ENCODE peak calls at places on chromosomes 7 and 10, in seven cellular contexts. W is sigmoid colon; M is NCI-H460; U is psoas muscle; Y is activated naive CD4-positive, alpha-beta T cell treated with anti-CD3 and anti-CD28 coated beads, Interleukin-2, amount 10 ng/mL, durations not matched to agents 7 days and 5 days; O is sciatic nerve; T is Caki2. Q is an unnamed sample.
A peak's percentile ranks its signal among the peaks of the same experiment; 100 is the strongest.

GRCh38 chr7:142669074-142669654 is 80.1 kb upstream of the PRSS1 start:
- DNase-seq in W (no peak), M (no peak), U (no peak), Y (no peak), O (no peak), T (no peak), Q (no peak)

GRCh38 chr7:28984219-28984618 is 26.1 kb upstream of the TRIL start:
- DNase-seq in W (no peak), M (no peak), U (no peak), Y (no peak), O (no peak), T (no peak), Q (no peak)

GRCh38 chr10:34333513-34333912 is 481.6 kb downstream of the PARD3 start:
- DNase-seq in W (no peak), M (no peak), U (no peak), Y (no peak), O (no peak), T (no peak), Q (no peak)

GRCh38 chr10:87915989-87916388 is 52.6 kb downstream of the PTEN start:
- DNase-seq in W (no peak), M (no peak), U (no peak), Y (no peak), O (no peak), T (no peak), Q (no peak)

GRCh38 chr10:110779489-110779888 is 92.2 kb upstream of the PDCD4 start:
- DNase-seq in W (no peak), M (no peak), U (no peak), Y (no peak), O (no peak), T (no peak), Q (no peak)

GRCh38 chr7:99392659-99393362 is 15.6 kb downstream of the PDAP1 start:
- DNase-seq in W (peak; percentile 91), M (no peak), U (peak; percentile 81), Y (peak; percentile 90), O (peak; percentile 89), T (peak; percentile 46), Q (no peak)

GRCh38 chr10:16750461-16750860 is 66.8 kb downstream of the RSU1 start:
- DNase-seq in W (no peak), M (no peak), U (no peak), Y (no peak), O (no peak), T (no peak), Q (no peak)

GRCh38 chr7:17007841-17008240 is 126.1 kb upstream of the AGR3 start:
- DNase-seq in W (no peak), M (no peak), U (no peak), Y (no peak), O (no peak), T (no peak), Q (no peak)

GRCh38 chr7:125424721-125425120 is 495.1 kb upstream of the POT1 start:
- DNase-seq in W (no peak), M (no peak), U (no peak), Y (no peak), O (no peak), T (no peak), Q (no peak)

GRCh38 chr7:156752371-156753297 is 112.1 kb downstream of the RNF32 start:
- DNase-seq in W (no peak), M (no peak), U (no peak), Y (no peak), O (no peak), T (no peak), Q (no peak)

GRCh38 chr7:46881507-46882127 is 700.3 kb downstream of the TNS3 start:
- DNase-seq in W (no peak), M (no peak), U (no peak), Y (no peak), O (no peak), T (peak; percentile 38), Q (no peak)

GRCh38 chr7:106165328-106165727 is 53.2 kb upstream of the SYPL1 start:
- DNase-seq in W (no peak), M (no peak), U (no peak), Y (no peak), O (no peak), T (no peak), Q (no peak)

GRCh38 chr10:128914681-128915080 is 552.4 kb upstream of the MGMT start:
- DNase-seq in W (peak; percentile 79), M (no peak), U (peak; percentile 55), Y (no peak), O (no peak), T (no peak), Q (no peak)

GRCh38 chr7:39700932-39701331 is 77.6 kb downstream of the RALA start:
- DNase-seq in W (peak; percentile 69), M (no peak), U (peak; percentile 17), Y (no peak), O (peak; percentile 66), T (no peak), Q (no peak)

GRCh38 chr7:51080622-51081269 is 235.9 kb downstream of the COBL start:
- DNase-seq in W (no peak), M (no peak), U (no peak), Y (no peak), O (no peak), T (no peak), Q (no peak)

GRCh38 chr10:86899670-86900276 is 57.6 kb downstream of the MMRN2 start:
- DNase-seq in W (peak; percentile 86), M (peak; percentile 53), U (peak; percentile 31), Y (peak; percentile 59), O (peak; percentile 76), T (peak; percentile 38), Q (no peak)

GRCh38 chr10:71357792-71358265 is 38.8 kb downstream of the SLC29A3 start:
- DNase-seq in W (no peak), M (no peak), U (no peak), Y (no peak), O (no peak), T (no peak), Q (no peak)